ENCODE peak calls at places on chromosome 2, in nine cellular contexts. Q is foreskin fibroblast, G is A549, J is mucosa of descending colon, O is tibial artery, T is stomach, L is brain microvascular endothelial cell, A is hepatocyte, U is OCI-LY7. Y is an unnamed sample.

GRCh38 chr2:44171018-44171417 is 2.3 kb downstream of the PPM1B start:
- DNase-seq in T (no peak), A (peak), U (no peak), Q (peak), G (no peak), J (no peak), L (no peak), O (no peak), Y (no peak)

GRCh38 chr2:30349691-30350090 is 97.4 kb upstream of the LCLAT1 start:
- DNase-seq in T (no peak), L (no peak), Q (peak), O (no peak), J (no peak), U (no peak), A (peak), G (no peak), Y (no peak)

GRCh38 chr2:159138642-159139182 is 147.8 kb downstream of the WDSUB1 start:
- DNase-seq in O (no peak), Q (no peak), A (no peak), G (no peak), J (no peak), U (no peak), T (no peak), L (no peak), Y (no peak)

GRCh38 chr2:107592225-107592624 is 234.5 kb upstream of the RGPD4 start:
- DNase-seq in L (no peak), T (no peak), G (no peak), A (no peak), U (no peak), J (no peak), Q (no peak), O (no peak), Y (no peak)

GRCh38 chr2:233242231-233242917 is 9.1 kb upstream of the ATG16L1 start:
- DNase-seq in J (no peak), U (no peak), Q (peak), A (no peak), L (peak), O (no peak), T (no peak), G (no peak), Y (no peak)

GRCh38 chr2:72895759-72896281 is 8.6 kb downstream of the SPR start:
- DNase-seq in T (peak), Q (peak), J (peak), O (no peak), A (peak), G (no peak), L (peak), U (no peak), Y (no peak)

GRCh38 chr2:175441361-175441760 is 259.9 kb upstream of the ATP5MC3 start:
- DNase-seq in J (no peak), T (no peak), U (no peak), Q (no peak), G (no peak), A (no peak), O (no peak), L (no peak), Y (no peak)

GRCh38 chr2:134146620-134147019 is 107.3 kb upstream of the MGAT5 start:
- DNase-seq in G (no peak), T (peak), A (no peak), Q (peak), J (no peak), L (no peak), U (no peak), O (no peak), Y (no peak)

GRCh38 chr2:232668805-232669444 is 28.2 kb upstream of the GIGYF2 start:
- DNase-seq in U (no peak), Q (peak), O (no peak), G (no peak), J (no peak), A (peak), T (peak), L (peak), Y (no peak)

GRCh38 chr2:152558174-152559091 is 158.8 kb downstream of the PRPF40A start:
- DNase-seq in G (no peak), T (no peak), O (no peak), J (no peak), Q (peak), A (no peak), U (no peak), L (peak), Y (peak)

GRCh38 chr2:101296314-101296809 is 12.1 kb downstream of the RNF149 start:
- DNase-seq in J (no peak), U (no peak), Q (peak), L (peak), A (no peak), T (no peak), O (no peak), G (no peak), Y (peak)

GRCh38 chr2:28321426-28321825 is 71.2 kb upstream of the FOSL2 start:
- DNase-seq in A (no peak), Q (no peak), L (peak), T (no peak), O (no peak), U (no peak), G (no peak), J (no peak), Y (no peak)

GRCh38 chr2:174527959-174528358 is 41.1 kb upstream of the GPR155 start:
- DNase-seq in U (no peak), O (no peak), A (no peak), Q (no peak), J (no peak), L (no peak), T (no peak), G (no peak), Y (no peak)

GRCh38 chr2:111049792-111050640 is 70.7 kb upstream of the BCL2L11 start:
- DNase-seq in T (no peak), G (no peak), J (no peak), A (peak), Q (no peak), L (no peak), O (no peak), U (peak), Y (no peak)

GRCh38 chr2:10007921-10008808 is 35.2 kb upstream of the KLF11 start:
- DNase-seq in O (peak), Q (no peak), L (no peak), J (peak), G (no peak), A (no peak), U (no peak), T (no peak), Y (no peak)

GRCh38 chr2:240217431-240218301 is 77.2 kb upstream of the OTOS start:
- DNase-seq in J (no peak), G (peak), L (no peak), T (peak), U (peak), A (no peak), O (peak), Q (no peak), Y (no peak)

GRCh38 chr2:101400516-101401315 is 13.4 kb upstream of the CREG2 start:
- DNase-seq in G (no peak), L (no peak), J (no peak), O (no peak), T (no peak), Q (peak), U (no peak), A (no peak), Y (no peak)

DNA sequence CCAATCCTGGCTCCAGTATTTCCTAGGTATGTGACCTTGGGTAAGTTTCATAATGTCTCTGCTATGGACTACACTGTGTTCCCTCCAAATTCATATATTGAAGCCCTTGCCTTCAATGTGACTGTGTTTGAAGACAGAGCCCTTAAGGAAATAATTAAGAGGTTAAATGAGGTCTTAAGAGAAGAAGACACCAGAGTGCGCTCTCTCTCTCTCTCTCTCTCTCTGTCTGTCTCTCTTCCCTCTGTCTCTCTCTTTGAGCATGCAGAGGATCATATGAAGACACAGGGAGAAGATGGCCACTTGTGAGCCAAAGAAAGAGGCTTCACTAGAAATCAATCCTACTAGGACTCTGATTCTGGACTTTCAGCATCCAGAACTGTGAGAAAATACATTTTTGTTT is 52.2 kb downstream of the NXPH2 start:
- DNase-seq in G (no peak), J (no peak), U (no peak), Q (no peak), O (no peak), T (no peak), A (no peak), L (no peak), Y (no peak)
- TF ChIP-seq CTCF in G (no peak), J (no peak), U (no peak), Q (no peak), O (no peak), T (no peak), A (no peak), L (no peak), Y (no peak)

DNA sequence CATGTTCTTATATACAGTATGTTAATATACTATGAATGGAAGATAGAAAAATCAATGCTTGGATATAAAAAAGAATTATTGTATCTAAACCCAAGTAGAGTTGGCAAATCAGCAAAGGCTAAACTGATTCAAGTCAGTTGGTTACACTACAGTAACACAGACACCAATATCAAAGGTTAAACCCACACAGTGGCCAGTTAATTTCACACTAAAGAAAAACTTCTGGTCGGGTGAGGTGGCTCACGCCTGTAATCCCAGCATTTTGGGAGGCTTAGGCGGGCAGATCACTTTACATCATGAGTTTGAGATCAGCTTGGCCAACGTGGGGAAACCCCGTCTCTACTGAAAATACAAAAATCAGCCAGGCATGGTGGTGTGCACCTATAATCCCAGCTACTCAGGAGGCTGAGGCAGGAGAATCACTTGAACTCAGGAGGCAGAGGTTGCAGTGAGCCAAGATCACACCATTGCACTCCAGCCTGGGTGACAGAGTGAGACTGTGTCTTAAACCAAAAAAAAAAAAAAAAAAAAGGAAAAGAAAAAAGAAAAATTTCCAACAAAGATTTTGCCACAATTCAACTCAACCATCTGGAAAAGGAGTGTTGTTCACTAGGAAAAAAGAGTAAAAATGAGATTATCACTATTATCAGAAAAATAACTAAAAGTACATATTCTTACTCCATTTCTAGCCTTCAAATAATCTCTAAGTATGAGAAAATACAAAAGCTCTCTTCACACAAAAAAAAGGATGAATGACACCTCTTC is 8.9 kb downstream of the FBXO11 start:
- DNase-seq in A (no peak), J (no peak), G (no peak), U (no peak), Q (no peak), L (no peak), T (no peak), O (no peak), Y (no peak)
- H3K4me3 ChIP-seq in A (no peak), J (no peak), G (no peak), U (peak), Q (no peak), L (no peak), T (no peak), O (no peak), Y (no peak)

GRCh38 chr2:65435625-65436168 is 3.3 kb upstream of the SPRED2 start:
- DNase-seq in L (peak), O (peak), G (peak), J (peak), U (peak), A (peak), T (peak), Q (peak), Y (no peak)
- TF ChIP-seq CTCF in L (no peak), O (no peak), G (no peak), J (no peak), U (peak), A (no peak), T (no peak), Q (no peak), Y (no peak)

GRCh38 chr2:11407413-11407812 is 58.5 kb downstream of the E2F6 start:
- DNase-seq in G (no peak), L (no peak), T (no peak), A (no peak), Q (no peak), U (no peak), J (no peak), O (no peak), Y (no peak)

GRCh38 chr2:11405599-11406491 is 60.1 kb downstream of the E2F6 start:
- DNase-seq in T (peak), G (no peak), U (no peak), O (no peak), Q (no peak), L (no peak), J (peak), A (no peak), Y (no peak)

GRCh38 chr2:11404381-11405073 is 60.1 kb upstream of the ROCK2 start:
- DNase-seq in L (no peak), T (no peak), J (no peak), O (no peak), A (no peak), U (no peak), G (no peak), Q (no peak), Y (no peak)

GRCh38 chr2:11409184-11409959 is 56.6 kb downstream of the E2F6 start:
- DNase-seq in U (no peak), J (no peak), O (no peak), G (no peak), T (no peak), A (no peak), L (no peak), Q (peak), Y (no peak)

GRCh38 chr2:11406492-11407381 is 59.2 kb downstream of the E2F6 start:
- DNase-seq in U (no peak), O (peak), J (no peak), T (no peak), L (peak), Q (peak), G (no peak), A (peak), Y (peak)
- H3K4me3 ChIP-seq in U (no peak), O (peak), J (no peak), T (no peak), L (no peak), Q (peak), G (no peak), A (no peak), Y (no peak)

GRCh38 chr2:207321504-207321903 is 155.8 kb upstream of the KLF7 start:
- DNase-seq in A (no peak), T (no peak), L (no peak), U (no peak), J (no peak), G (no peak), Q (no peak), O (no peak), Y (no peak)

GRCh38 chr2:207319321-207319720 is 153.6 kb upstream of the KLF7 start:
- DNase-seq in T (no peak), G (no peak), J (no peak), L (no peak), U (no peak), Q (no peak), A (no peak), O (no peak), Y (no peak)

GRCh38 chr2:207317358-207317984 is 151.7 kb upstream of the KLF7 start:
- DNase-seq in G (no peak), T (no peak), U (no peak), O (no peak), A (no peak), Q (peak), J (no peak), L (no peak), Y (no peak)

GRCh38 chr2:207318071-207318683 is 152.4 kb upstream of the KLF7 start:
- DNase-seq in O (no peak), G (no peak), U (no peak), A (no peak), Q (peak), T (no peak), J (no peak), L (no peak), Y (no peak)

DNA sequence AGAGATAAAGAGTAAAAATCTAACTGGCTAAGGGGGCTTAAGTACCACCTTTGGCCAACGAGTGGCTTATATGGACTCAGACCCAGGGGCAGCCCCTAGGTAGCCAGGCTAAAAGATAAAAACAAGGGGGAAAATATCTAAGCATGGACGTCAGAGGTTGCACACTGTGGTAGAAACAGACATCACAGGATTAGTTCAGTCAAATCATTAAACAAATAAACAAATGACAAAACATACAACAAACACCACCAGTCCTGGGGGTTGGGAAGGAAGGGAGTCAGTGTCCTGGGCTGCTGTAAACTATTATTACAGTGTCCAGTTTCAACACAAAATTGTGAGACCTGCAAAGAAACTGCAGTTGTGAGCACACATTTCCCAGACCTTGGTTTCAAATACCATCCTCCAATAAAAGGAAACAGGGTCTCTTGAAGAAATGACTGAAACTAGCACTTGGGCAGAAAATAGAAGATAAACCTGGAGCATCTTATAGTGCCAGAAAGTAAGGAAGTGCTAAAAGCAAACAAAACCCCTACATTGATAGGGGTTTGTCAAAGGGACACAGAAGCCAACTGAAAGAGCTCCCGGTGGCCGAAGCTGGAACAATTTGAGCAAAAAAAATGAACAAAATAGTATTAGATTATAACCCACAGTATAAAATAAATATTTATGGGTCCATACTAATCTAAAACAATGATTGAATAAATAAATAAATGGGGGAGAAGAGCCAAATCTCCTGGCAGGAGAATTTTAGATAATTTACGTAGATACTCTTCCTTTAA is 154.8 kb upstream of the KLF7 start:
- DNase-seq in G (no peak), T (no peak), J (no peak), U (no peak), A (no peak), L (no peak), O (no peak), Q (no peak), Y (no peak)
- TF ChIP-seq CTCF in G (no peak), T (no peak), J (no peak), U (no peak), A (no peak), L (peak), O (no peak), Q (no peak), Y (no peak)

GRCh38 chr2:112646102-112646719 is 472 bp downstream of the SLC20A1 start:
- DNase-seq in J (peak), G (no peak), U (peak), O (no peak), L (no peak), T (no peak), A (no peak), Q (no peak), Y (no peak)

GRCh38 chr2:112644155-112644932 is 1.4 kb upstream of the SLC20A1 start:
- DNase-seq in L (no peak), J (no peak), A (peak), Q (no peak), O (no peak), T (no peak), G (no peak), U (no peak), Y (no peak)

GRCh38 chr2:112644933-112645395 is 775 bp upstream of the SLC20A1 start:
- DNase-seq in O (no peak), U (no peak), J (no peak), Q (no peak), G (no peak), T (no peak), L (no peak), A (no peak), Y (no peak)

GRCh38 chr2:112646791-112647720 is 1.3 kb downstream of the SLC20A1 start:
- DNase-seq in A (no peak), U (peak), O (no peak), T (no peak), L (no peak), Q (no peak), G (no peak), J (no peak), Y (no peak)

DNA sequence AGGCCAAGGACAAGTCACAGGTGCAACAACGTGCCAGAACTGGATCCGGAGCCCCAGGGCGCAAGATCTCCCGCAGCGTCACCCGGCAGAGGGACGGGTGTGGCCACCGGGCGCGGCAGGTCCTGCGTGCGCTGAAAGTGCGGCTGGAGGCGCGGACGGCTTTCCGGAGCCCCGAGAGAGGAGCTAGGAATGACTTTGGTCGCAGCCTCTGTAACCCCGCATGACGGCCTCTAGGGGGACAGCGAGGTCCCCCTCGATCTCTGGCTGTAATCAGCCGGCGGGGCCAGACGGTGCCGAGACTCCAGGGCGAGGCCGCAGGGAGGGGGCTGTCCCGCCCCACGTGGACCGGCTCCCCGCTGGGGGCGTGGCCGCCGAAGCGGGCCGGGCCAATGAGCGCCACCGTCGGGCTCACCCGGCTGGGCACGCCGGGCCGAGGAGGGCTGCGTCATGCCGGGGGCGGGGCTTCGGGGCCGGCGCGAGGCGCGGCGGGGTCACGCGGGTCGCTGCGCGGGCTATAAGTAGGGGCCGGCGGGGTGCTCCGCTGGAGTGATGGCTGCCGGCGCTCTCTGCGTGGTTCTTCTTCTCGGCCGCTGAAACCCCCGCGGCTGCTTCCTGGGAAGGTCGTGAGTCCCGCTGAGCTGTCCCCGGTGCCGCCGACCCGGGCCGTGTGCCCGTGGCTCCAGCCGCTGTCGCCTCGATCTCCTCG is at the start of gene SLC20A1:
- DNase-seq in G (peak), U (peak), J (peak), T (peak), A (peak), O (peak), L (peak), Q (peak), Y (peak)
- H3K4me3 ChIP-seq in G (peak), U (peak), J (peak), T (peak), A (peak), O (peak), L (peak), Q (peak), Y (peak)

GRCh38 chr2:42810126-42810970 is 18.0 kb upstream of the HAAO start:
- DNase-seq in G (peak), U (peak), J (peak), O (peak), L (peak), A (peak), Q (peak), T (peak), Y (peak)
- TF ChIP-seq CTCF in G (peak), U (no peak), J (no peak), O (no peak), L (peak), A (no peak), Q (no peak), T (no peak), Y (no peak)

GRCh38 chr2:168212866-168213265 is 34.5 kb downstream of the STK39 start:
- DNase-seq in Q (peak), T (no peak), O (no peak), G (no peak), U (no peak), J (no peak), L (no peak), A (no peak), Y (no peak)

GRCh38 chr2:168211664-168212163 is 35.7 kb downstream of the STK39 start:
- DNase-seq in U (no peak), O (no peak), L (no peak), J (no peak), Q (no peak), T (no peak), A (no peak), G (no peak), Y (no peak)

GRCh38 chr2:168210216-168210897 is 37.0 kb downstream of the STK39 start:
- DNase-seq in Q (no peak), G (no peak), O (no peak), U (no peak), J (no peak), L (no peak), A (no peak), T (no peak), Y (no peak)

GRCh38 chr2:168210898-168211570 is 36.4 kb downstream of the STK39 start:
- DNase-seq in L (peak), Q (peak), G (peak), O (no peak), T (no peak), U (no peak), A (peak), J (no peak), Y (peak)

GRCh38 chr2:168212167-168212566 is 35.2 kb downstream of the STK39 start:
- DNase-seq in T (no peak), A (no peak), L (no peak), J (no peak), G (no peak), Q (no peak), U (no peak), O (no peak), Y (no peak)
- H3K4me3 ChIP-seq in T (no peak), A (no peak), L (no peak), J (no peak), G (no peak), Q (no peak), U (no peak), O (no peak), Y (no peak)

Y was measured in HFF-Myc.